ENCODE peak calls at places on chromosomes 7 and 10, in eight cellular contexts. L is A172, C is omental fat pad, W is H1, Q is astrocyte of the spinal cord, T is tibial nerve, Z is NCI-H2081, I is Daoy. A is an unnamed sample.

GRCh38 chr10:25180801-25181200 is 6.0 kb downstream of the GPR158 start:
- DNase-seq in Z (no peak), I (no peak), Q (no peak), C (no peak), W (no peak), T (no peak), L (no peak), A (no peak)

GRCh38 chr10:44261710-44262455 is 123.0 kb downstream of the CXCL12 start:
- DNase-seq in L (peak; percentile 62), I (peak; percentile 78), T (no peak), W (no peak), Q (no peak), C (no peak), Z (no peak), A (peak; percentile 80)

GRCh38 chr7:64882341-64883112 is 20.5 kb upstream of the ZNF273 start:
- DNase-seq in I (no peak), T (peak; percentile 49), Z (peak; percentile 13), W (peak; percentile 46), C (peak; percentile 49), Q (no peak), L (no peak), A (no peak)

GRCh38 chr7:80869821-80870751 is 48.8 kb downstream of the SEMA3C start:
- DNase-seq in C (no peak), Z (no peak), I (no peak), L (no peak), Q (no peak), T (no peak), W (no peak), A (no peak)

GRCh38 chr10:69643779-69644657 is 14.0 kb downstream of the FAM241B start:
- DNase-seq in W (no peak), I (no peak), Z (no peak), T (no peak), L (no peak), Q (no peak), C (no peak), A (no peak)

GRCh38 chr7:7944619-7945282 is 23.8 kb upstream of the GLCCI1 start:
- DNase-seq in T (no peak), W (no peak), Q (no peak), I (no peak), Z (no peak), C (no peak), L (no peak), A (no peak)

GRCh38 chr7:54429106-54429505 is 113.1 kb upstream of the VSTM2A start:
- DNase-seq in Z (no peak), C (no peak), W (no peak), I (no peak), T (no peak), Q (no peak), L (no peak), A (no peak)

GRCh38 chr7:139620676-139621344 is 97.3 kb downstream of the CLEC2L start:
- DNase-seq in Q (no peak), Z (peak; percentile 32), L (peak; percentile 41), T (no peak), C (no peak), I (peak; percentile 26), W (no peak), A (peak; percentile 34)

GRCh38 chr10:34433241-34434076 is 381.6 kb downstream of the PARD3 start:
- DNase-seq in T (no peak), Z (no peak), Q (peak; percentile 90), W (no peak), I (no peak), C (no peak), L (no peak), A (no peak)

GRCh38 chr7:135414850-135415439 is 95.0 kb downstream of the CNOT4 start:
- DNase-seq in T (no peak), W (peak; percentile 54), I (peak; percentile 33), C (no peak), Q (peak; percentile 55), L (peak; percentile 57), Z (peak; percentile 15), A (peak; percentile 65)

GRCh38 chr7:42285383-42285824 is 48.4 kb upstream of the GLI3 start:
- DNase-seq in W (no peak), Q (no peak), T (no peak), C (no peak), L (peak; percentile 75), Z (no peak), I (peak; percentile 15), A (peak; percentile 81)

GRCh38 chr7:74026406-74027123 is 1.4 kb upstream of the ELN start:
- DNase-seq in Q (peak; percentile 57), C (peak; percentile 83), Z (peak; percentile 66), W (peak; percentile 31), I (peak; percentile 84), T (peak; percentile 87), L (peak; percentile 68), A (peak; percentile 56)

GRCh38 chr10:114932945-114933344 is 5.0 kb upstream of the TRUB1 start:
- DNase-seq in T (no peak), C (no peak), Q (no peak), L (no peak), W (no peak), Z (no peak), I (no peak), A (no peak)

GRCh38 chr10:6843477-6843876 is 263.4 kb upstream of the PRKCQ start:
- DNase-seq in I (no peak), L (no peak), Z (no peak), Q (no peak), W (no peak), C (no peak), T (no peak), A (no peak)

GRCh38 chr10:9986786-9987185 is 1030.9 kb upstream of the CELF2 start:
- DNase-seq in L (no peak), W (no peak), Z (no peak), I (no peak), C (no peak), Q (no peak), T (no peak), A (no peak)

GRCh38 chr7:137754076-137754851 is 92.5 kb downstream of the DGKI start:
- DNase-seq in Q (no peak), Z (no peak), C (no peak), L (no peak), W (no peak), I (peak; percentile 33), T (no peak), A (no peak)

GRCh38 chr7:100191775-100192174 is 14.1 kb downstream of the STAG3 start:
- DNase-seq in W (no peak), L (no peak), Q (peak; percentile 36), I (no peak), C (no peak), T (no peak), Z (no peak), A (peak; percentile 18)

GRCh38 chr7:149257146-149257545 is 4.8 kb upstream of the ZNF783 start:
- DNase-seq in T (no peak), Z (no peak), W (no peak), Q (no peak), L (peak; percentile 11), C (no peak), I (no peak), A (peak; percentile 48)

GRCh38 chr10:129760003-129760315 is 204.1 kb downstream of the EBF3 start:
- DNase-seq in I (no peak), C (no peak), Q (no peak), W (no peak), T (no peak), Z (no peak), L (no peak), A (no peak)

GRCh38 chr10:88195841-88196240 is 332.4 kb downstream of the PTEN start:
- DNase-seq in W (no peak), T (no peak), I (no peak), Q (no peak), Z (no peak), L (no peak), C (no peak), A (no peak)